ENCODE peak calls at places on chromosomes 13 and 19, in four cellular contexts. One of them, this sample, is unnamed. For H3K79me2, the result is how much of the 10 kb centered on the place peaks cover.

GRCh38 chr19:7900931-7901330 is 2.7 kb upstream of the MAP2K7 start:
- DNase-seq in HepG2: no peak
- DNase-seq in SK-N-SH: no peak
- DNase-seq in HCT116: no peak
- DNase-seq in this sample: no peak

GRCh38 chr13:89380101-89380500 is 1708.9 kb downstream of the SLITRK5 start:
- DNase-seq in HCT116: peak
- DNase-seq in HepG2: peak
- DNase-seq in SK-N-SH: no peak
- DNase-seq in this sample: no peak

GRCh38 chr19:33419763-33420080 is 46.2 kb downstream of the CEBPG start:
- DNase-seq in HCT116: no peak
- DNase-seq in SK-N-SH: peak
- DNase-seq in HepG2: no peak
- DNase-seq in this sample: peak

GRCh38 chr13:96662036-96662435 is 332.2 kb downstream of the OXGR1 start:
- DNase-seq in HCT116: no peak
- DNase-seq in HepG2: no peak
- DNase-seq in SK-N-SH: no peak
- DNase-seq in this sample: no peak

GRCh38 chr13:43363156-43363918 is 340.0 kb downstream of the DNAJC15 start:
- DNase-seq in SK-N-SH: no peak
- DNase-seq in HCT116: no peak
- DNase-seq in HepG2: no peak
- DNase-seq in this sample: no peak

GRCh38 chr19:49222011-49222410 is 64.4 kb downstream of the TRPM4 start:
- DNase-seq in SK-N-SH: no peak
- DNase-seq in HCT116: no peak
- DNase-seq in HepG2: no peak
- DNase-seq in this sample: no peak

GRCh38 chr13:93473441-93474270 is 247.0 kb downstream of the GPC6 start:
- DNase-seq in HCT116: no peak
- DNase-seq in SK-N-SH: no peak
- DNase-seq in HepG2: no peak
- DNase-seq in this sample: no peak

GRCh38 chr19:48806818-48807589 is 3.8 kb downstream of the BCAT2 start:
- DNase-seq in HepG2: peak
- DNase-seq in HCT116: no peak
- DNase-seq in SK-N-SH: peak
- DNase-seq in this sample: peak

GRCh38 chr13:34347784-34348573 is 530.0 kb downstream of the RFC3 start:
- DNase-seq in SK-N-SH: no peak
- DNase-seq in HCT116: no peak
- DNase-seq in HepG2: peak
- DNase-seq in this sample: peak

GRCh38 chr19:28010656-28011055 is 1202.3 kb downstream of the UQCRFS1 start:
- DNase-seq in SK-N-SH: no peak
- DNase-seq in HepG2: no peak
- DNase-seq in HCT116: no peak
- DNase-seq in this sample: no peak

GRCh38 chr19:8506402-8506957 is 4.0 kb upstream of the PRAM1 start:
- DNase-seq in SK-N-SH: no peak
- DNase-seq in HCT116: no peak
- DNase-seq in HepG2: no peak
- DNase-seq in this sample: peak

GRCh38 chr13:72726721-72727416 is 560 bp downstream of the MZT1 start:
- DNase-seq in HepG2: peak
- DNase-seq in SK-N-SH: peak
- DNase-seq in HCT116: peak
- DNase-seq in this sample: peak

GRCh38 chr19:4556574-4557185 is 2.8 kb downstream of the SEMA6B start:
- DNase-seq in HepG2: no peak
- DNase-seq in SK-N-SH: peak
- DNase-seq in HCT116: peak
- DNase-seq in this sample: peak

GRCh38 chr13:18235756-18236527 is 945.7 kb downstream of the TUBA3C start:
- DNase-seq in SK-N-SH: no peak
- DNase-seq in HepG2: no peak
- DNase-seq in HCT116: no peak
- DNase-seq in this sample: no peak

GRCh38 chr13:61685683-61686013 is 270.0 kb upstream of the PCDH20 start:
- DNase-seq in HepG2: peak
- DNase-seq in HCT116: peak
- DNase-seq in SK-N-SH: peak
- DNase-seq in this sample: peak

GRCh38 chr19:6588508-6589345 is 2.2 kb downstream of the CD70 start:
- DNase-seq in HepG2: no peak
- DNase-seq in HCT116: no peak
- DNase-seq in SK-N-SH: no peak
- DNase-seq in this sample: peak

GRCh38 chr19:42149447-42150202 is 17.4 kb upstream of the POU2F2 start:
- DNase-seq in HCT116: no peak
- DNase-seq in HepG2: no peak
- DNase-seq in SK-N-SH: peak
- DNase-seq in this sample: peak

GRCh38 chr13:109281017-109281416 is 505.4 kb downstream of the IRS2 start:
- DNase-seq in HCT116: no peak
- DNase-seq in HepG2: no peak
- DNase-seq in SK-N-SH: no peak
- DNase-seq in this sample: no peak

GRCh38 chr13:100491164-100491847 is 97.3 kb downstream of the GGACT start:
- DNase-seq in HepG2: no peak
- DNase-seq in SK-N-SH: no peak
- DNase-seq in HCT116: no peak
- DNase-seq in this sample: no peak

GRCh38 chr13:108667205-108667604 is 37.8 kb downstream of the MYO16 start:
- DNase-seq in SK-N-SH: no peak
- DNase-seq in HepG2: no peak
- DNase-seq in HCT116: no peak
- DNase-seq in this sample: no peak

GRCh38 chr13:106295971-106296370 is 239.5 kb downstream of the EFNB2 start:
- DNase-seq in HepG2: no peak
- DNase-seq in HCT116: no peak
- DNase-seq in SK-N-SH: no peak
- DNase-seq in this sample: no peak

GRCh38 chr19:861756-862528 is 2.5 kb downstream of the CFD start:
- DNase-seq in HepG2: peak
- DNase-seq in SK-N-SH: peak
- DNase-seq in HCT116: peak
- DNase-seq in this sample: peak

GRCh38 chr13:24264976-24265375 is 44.4 kb upstream of the C1QTNF9 start:
- DNase-seq in SK-N-SH: no peak
- DNase-seq in HCT116: no peak
- DNase-seq in HepG2: no peak
- DNase-seq in this sample: no peak

GRCh38 chr19:46745521-46746280 is at the start of gene FKRP:
- DNase-seq in HepG2: no peak
- DNase-seq in HCT116: no peak
- DNase-seq in SK-N-SH: peak
- DNase-seq in this sample: peak

DNA sequence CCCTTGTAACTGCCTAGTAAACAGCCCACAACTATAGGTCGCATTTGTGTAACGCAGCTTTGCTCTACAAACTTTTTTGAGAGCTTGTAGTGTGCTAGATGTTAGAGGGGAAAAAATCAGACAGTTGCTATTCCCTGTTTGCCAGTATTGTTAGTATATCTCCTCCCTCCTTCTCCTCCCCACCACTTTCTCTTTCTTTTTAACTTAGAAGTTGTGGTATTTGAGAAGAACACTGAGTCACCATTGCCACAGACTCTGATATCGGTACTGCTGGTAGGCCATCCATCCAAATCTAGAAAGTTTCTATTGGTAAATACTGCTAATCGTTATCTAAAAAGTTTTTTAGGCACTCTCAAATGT is 661 bp downstream of the POMP start:
- DNase-seq in HepG2: no peak
- DNase-seq in HCT116: no peak
- DNase-seq in SK-N-SH: no peak
- DNase-seq in this sample: no peak
- H3K79me2 ChIP-seq in HepG2: half or more
- H3K79me2 ChIP-seq in HCT116: half or more
- H3K79me2 ChIP-seq in SK-N-SH: half or more
- H3K79me2 ChIP-seq in this sample: half or more

DNA sequence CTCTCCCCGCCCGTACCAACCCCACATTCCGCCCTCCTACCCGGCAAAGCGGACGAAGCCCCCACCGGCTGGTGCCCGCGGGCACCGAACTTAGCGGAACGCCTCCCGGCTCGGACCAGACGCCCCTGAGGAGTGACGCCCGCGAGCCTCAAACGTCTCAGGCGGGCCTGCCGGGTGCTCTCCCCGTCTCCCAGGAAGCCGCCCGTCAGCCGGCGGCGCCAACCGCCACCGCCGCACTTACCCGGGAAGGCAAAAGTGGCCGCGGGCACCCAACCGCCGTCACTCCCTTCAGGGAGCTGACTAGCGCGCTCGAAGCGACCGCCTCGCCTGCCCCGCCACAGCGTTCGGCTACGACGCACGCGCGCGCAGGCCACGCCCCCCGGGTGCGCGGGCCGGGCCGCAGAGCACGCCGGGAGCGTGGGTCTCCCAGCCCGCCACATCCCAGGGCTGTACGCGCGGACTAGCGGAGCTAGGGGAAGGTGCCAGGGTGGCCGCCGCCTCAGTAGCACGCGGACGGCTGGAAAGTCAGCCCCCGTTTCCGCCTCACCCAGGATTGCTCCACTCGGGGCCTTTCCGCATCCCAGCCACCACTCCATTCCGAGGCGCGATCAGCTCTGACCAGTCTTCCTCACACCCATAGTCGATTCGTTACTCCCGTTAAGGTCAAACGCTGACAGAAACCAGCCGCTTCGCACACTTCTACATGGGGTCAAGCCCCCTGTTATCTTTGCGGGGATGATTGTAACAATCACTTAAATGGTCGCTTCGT is at the start of gene TEX30:
- DNase-seq in HepG2: no peak
- DNase-seq in SK-N-SH: peak
- DNase-seq in HCT116: peak
- DNase-seq in this sample: peak
- TF ChIP-seq REST in HepG2: no peak
- TF ChIP-seq REST in SK-N-SH: peak
- TF ChIP-seq REST in HCT116: no peak
- TF ChIP-seq REST in this sample: no peak

DNA sequence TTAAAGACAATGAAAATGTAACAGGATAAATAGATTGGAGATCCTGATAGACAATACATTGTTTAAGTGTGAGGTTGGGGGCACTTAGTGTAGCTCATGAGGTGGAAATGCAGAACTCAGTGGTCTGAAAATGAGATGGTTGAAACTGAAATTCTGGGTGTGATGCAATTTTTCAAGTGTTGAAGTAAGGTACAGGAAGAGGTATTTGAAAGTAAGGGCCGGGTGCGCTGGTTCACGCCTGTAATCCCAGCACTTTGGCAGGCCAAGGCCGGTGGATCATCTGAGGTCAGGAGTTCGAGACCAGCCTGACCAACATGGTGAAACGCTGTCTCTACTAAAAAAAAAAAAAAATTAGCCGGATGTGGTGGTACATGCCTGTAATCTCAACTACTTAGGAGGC is 113.0 kb downstream of the UFM1 start:
- DNase-seq in HCT116: no peak
- DNase-seq in SK-N-SH: no peak
- DNase-seq in HepG2: no peak
- DNase-seq in this sample: no peak
- H3K79me2 ChIP-seq in HCT116: under half
- H3K79me2 ChIP-seq in SK-N-SH: under half
- H3K79me2 ChIP-seq in HepG2: under half
- H3K79me2 ChIP-seq in this sample: under half

GRCh38 chr19:53868091-53868891 is 608 bp downstream of the MYADM start:
- DNase-seq in HCT116: no peak
- DNase-seq in SK-N-SH: peak
- DNase-seq in HepG2: peak
- DNase-seq in this sample: peak

GRCh38 chr19:53871448-53871847 is 3.8 kb downstream of the MYADM start:
- DNase-seq in HepG2: no peak
- DNase-seq in HCT116: no peak
- DNase-seq in SK-N-SH: no peak
- DNase-seq in this sample: no peak

GRCh38 chr19:53870485-53870844 is 2.8 kb downstream of the MYADM start:
- DNase-seq in HCT116: no peak
- DNase-seq in SK-N-SH: no peak
- DNase-seq in HepG2: no peak
- DNase-seq in this sample: no peak

GRCh38 chr19:53867225-53868090 is at the start of gene MYADM:
- DNase-seq in HCT116: peak
- DNase-seq in SK-N-SH: peak
- DNase-seq in HepG2: peak
- DNase-seq in this sample: peak

GRCh38 chr19:53868892-53869804 is 1.5 kb downstream of the MYADM start:
- DNase-seq in SK-N-SH: peak
- DNase-seq in HCT116: peak
- DNase-seq in HepG2: peak
- DNase-seq in this sample: peak
- TF ChIP-seq REST in SK-N-SH: no peak
- TF ChIP-seq REST in HCT116: no peak
- TF ChIP-seq REST in HepG2: no peak
- TF ChIP-seq REST in this sample: no peak

DNA sequence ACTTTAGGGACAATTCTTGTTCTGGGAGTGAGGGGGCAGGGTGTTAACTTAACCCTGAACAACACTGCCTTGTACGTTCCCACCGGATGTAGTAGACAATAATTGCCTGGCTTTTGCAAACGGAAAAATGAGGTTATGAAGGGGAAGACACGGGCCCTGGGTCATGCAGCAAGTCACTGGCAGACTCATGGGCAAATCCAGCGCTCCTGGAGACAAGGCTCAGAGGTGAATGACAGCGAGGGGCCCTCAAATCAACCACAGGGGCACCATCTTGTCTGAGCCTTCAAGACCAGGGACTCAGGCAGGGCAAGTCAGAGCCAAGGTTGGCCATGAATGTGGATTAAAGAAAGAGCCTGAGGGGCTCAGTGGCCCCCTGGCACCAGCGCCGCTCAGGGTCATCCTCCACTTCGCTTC is 2.8 kb downstream of the RASA3 start:
- DNase-seq in SK-N-SH: no peak
- DNase-seq in HCT116: no peak
- DNase-seq in HepG2: no peak
- DNase-seq in this sample: no peak
- H3K79me2 ChIP-seq in SK-N-SH: half or more
- H3K79me2 ChIP-seq in HCT116: half or more
- H3K79me2 ChIP-seq in HepG2: under half
- H3K79me2 ChIP-seq in this sample: half or more

GRCh38 chr13:112097770-112098169 is 30.8 kb downstream of the SOX1 start:
- DNase-seq in SK-N-SH: no peak
- DNase-seq in HepG2: no peak
- DNase-seq in HCT116: no peak
- DNase-seq in this sample: no peak
- TF ChIP-seq REST in SK-N-SH: no peak
- TF ChIP-seq REST in HepG2: no peak
- TF ChIP-seq REST in HCT116: no peak
- TF ChIP-seq REST in this sample: no peak